ENCODE peak calls at places on chromosome 3, in four cellular contexts. One of them, this sample, is unnamed. For H3K36me3, the result is how much of the 10 kb centered on the place peaks cover.

GRCh38 chr3:149542375-149543312 is 68.1 kb downstream of the TM4SF4 start:
- DNase-seq in sigmoid colon: no peak
- DNase-seq in left lung: no peak
- DNase-seq in Peyer's patch: no peak
- DNase-seq in this sample: no peak

GRCh38 chr3:3853584-3853983 is 54.4 kb downstream of the LRRN1 start:
- DNase-seq in sigmoid colon: no peak
- DNase-seq in left lung: no peak
- DNase-seq in Peyer's patch: no peak
- DNase-seq in this sample: no peak

GRCh38 chr3:55128201-55128870 is 200.5 kb upstream of the LRTM1 start:
- DNase-seq in sigmoid colon: no peak
- DNase-seq in left lung: no peak
- DNase-seq in Peyer's patch: no peak
- DNase-seq in this sample: no peak

GRCh38 chr3:131361464-131362421 is 19.8 kb upstream of the NUDT16 start:
- DNase-seq in sigmoid colon: peak
- DNase-seq in left lung: peak
- DNase-seq in Peyer's patch: peak
- DNase-seq in this sample: peak

GRCh38 chr3:177464392-177465225 is 267.3 kb upstream of the TBL1XR1 start:
- DNase-seq in sigmoid colon: no peak
- DNase-seq in left lung: no peak
- DNase-seq in Peyer's patch: no peak
- DNase-seq in this sample: no peak

GRCh38 chr3:172125963-172126403 is 86.6 kb downstream of the FNDC3B start:
- DNase-seq in sigmoid colon: peak
- DNase-seq in left lung: peak
- DNase-seq in Peyer's patch: no peak
- DNase-seq in this sample: no peak

GRCh38 chr3:88280326-88280725 is 130.6 kb downstream of the C3orf38 start:
- DNase-seq in sigmoid colon: no peak
- DNase-seq in left lung: no peak
- DNase-seq in Peyer's patch: no peak
- DNase-seq in this sample: no peak

GRCh38 chr3:131091768-131092167 is 65.1 kb downstream of the NEK11 start:
- DNase-seq in sigmoid colon: no peak
- DNase-seq in left lung: no peak
- DNase-seq in Peyer's patch: no peak
- DNase-seq in this sample: no peak

GRCh38 chr3:127291114-127291513 is 3.3 kb upstream of the PRR20G start:
- DNase-seq in sigmoid colon: no peak
- DNase-seq in left lung: no peak
- DNase-seq in Peyer's patch: no peak
- DNase-seq in this sample: no peak

GRCh38 chr3:190486201-190486865 is 27.6 kb upstream of the IL1RAP start:
- DNase-seq in sigmoid colon: no peak
- DNase-seq in left lung: no peak
- DNase-seq in Peyer's patch: no peak
- DNase-seq in this sample: no peak

GRCh38 chr3:25883492-25883891 is 93.6 kb downstream of the OXSM start:
- DNase-seq in sigmoid colon: no peak
- DNase-seq in left lung: no peak
- DNase-seq in Peyer's patch: no peak
- DNase-seq in this sample: no peak

GRCh38 chr3:67790043-67790442 is 135.6 kb upstream of the SUCLG2 start:
- DNase-seq in sigmoid colon: no peak
- DNase-seq in left lung: no peak
- DNase-seq in Peyer's patch: peak
- DNase-seq in this sample: peak
- TF ChIP-seq CTCF in sigmoid colon: peak
- TF ChIP-seq CTCF in left lung: peak
- TF ChIP-seq CTCF in Peyer's patch: peak
- TF ChIP-seq CTCF in this sample: peak

GRCh38 chr3:14481646-14482036 is 58.5 kb downstream of the GRIP2 start:
- DNase-seq in sigmoid colon: no peak
- DNase-seq in left lung: no peak
- DNase-seq in Peyer's patch: no peak
- DNase-seq in this sample: no peak

GRCh38 chr3:14484741-14485140 is 55.4 kb downstream of the GRIP2 start:
- DNase-seq in sigmoid colon: no peak
- DNase-seq in left lung: no peak
- DNase-seq in Peyer's patch: no peak
- DNase-seq in this sample: no peak

GRCh38 chr3:14482271-14482721 is 57.8 kb downstream of the GRIP2 start:
- DNase-seq in sigmoid colon: no peak
- DNase-seq in left lung: no peak
- DNase-seq in Peyer's patch: no peak
- DNase-seq in this sample: no peak

GRCh38 chr3:14481018-14481645 is 59.0 kb downstream of the GRIP2 start:
- DNase-seq in sigmoid colon: no peak
- DNase-seq in left lung: no peak
- DNase-seq in Peyer's patch: no peak
- DNase-seq in this sample: no peak

GRCh38 chr3:14483286-14483685 is 56.9 kb downstream of the GRIP2 start:
- DNase-seq in sigmoid colon: no peak
- DNase-seq in left lung: no peak
- DNase-seq in Peyer's patch: no peak
- DNase-seq in this sample: no peak
- H3K36me3 ChIP-seq in sigmoid colon: under half
- H3K36me3 ChIP-seq in left lung: under half
- H3K36me3 ChIP-seq in Peyer's patch: half or more
- H3K36me3 ChIP-seq in this sample: under half

DNA sequence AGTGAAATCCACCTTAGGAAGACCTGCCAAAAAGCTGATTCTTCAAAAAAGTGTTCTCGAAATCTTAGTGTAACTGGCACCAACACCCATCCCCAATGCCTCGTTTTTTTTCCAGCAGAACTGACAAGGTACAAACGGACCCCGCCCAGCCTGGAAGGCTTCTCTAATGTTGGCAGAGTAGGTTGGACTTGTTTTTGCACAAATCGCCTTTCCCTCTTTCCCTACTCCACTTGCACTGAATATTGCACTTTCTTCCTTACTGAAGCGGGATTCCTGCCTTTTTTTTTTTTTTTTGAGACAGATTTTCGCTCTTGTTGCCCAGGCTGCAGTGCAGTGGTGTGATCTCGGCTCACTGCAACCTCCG is 541 bp upstream of the TIMMDC1 start:
- DNase-seq in sigmoid colon: no peak
- DNase-seq in left lung: no peak
- DNase-seq in Peyer's patch: no peak
- DNase-seq in this sample: no peak
- H3K4me3 ChIP-seq in sigmoid colon: peak
- H3K4me3 ChIP-seq in left lung: peak
- H3K4me3 ChIP-seq in Peyer's patch: peak
- H3K4me3 ChIP-seq in this sample: peak

DNA sequence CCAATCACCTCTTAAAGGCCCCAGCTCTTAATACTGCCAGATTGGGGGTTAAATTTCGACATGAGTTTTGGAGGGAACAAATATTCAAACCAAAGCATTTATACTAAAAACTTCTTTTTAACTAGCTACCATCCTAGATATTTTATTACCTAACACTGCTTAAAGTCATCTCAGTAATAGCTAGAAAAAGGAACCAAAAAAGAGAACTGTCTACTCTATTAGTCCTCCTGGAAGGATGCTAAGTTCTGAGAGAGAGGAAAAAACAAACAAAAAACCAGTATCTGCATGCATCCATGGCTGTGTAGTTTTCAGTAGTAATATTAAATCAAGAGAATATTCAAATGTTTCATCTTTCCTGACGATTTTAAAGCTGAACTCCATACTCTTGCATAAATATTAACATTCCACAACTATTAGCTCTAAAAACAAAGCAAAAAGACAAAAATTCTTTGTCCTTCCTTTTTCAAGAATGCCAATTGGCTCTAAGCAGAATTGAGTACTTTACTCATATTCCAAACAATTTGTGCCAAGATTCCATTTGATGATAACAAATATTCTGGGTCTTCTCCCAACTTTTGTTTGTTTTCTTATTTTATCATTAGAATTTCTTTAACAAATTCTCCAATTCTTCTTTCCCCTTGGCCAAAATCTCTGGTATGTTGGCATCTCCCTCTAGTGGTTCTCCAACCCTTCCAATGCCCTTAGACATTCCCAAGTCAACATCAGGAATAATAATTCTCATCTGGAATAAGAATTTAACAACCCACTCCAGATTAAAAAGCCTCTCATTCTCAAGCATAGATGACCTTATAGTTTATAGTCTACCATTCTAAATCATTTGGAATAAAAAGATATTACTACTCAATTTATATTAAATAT is 5.5 kb downstream of the CPOX start:
- DNase-seq in sigmoid colon: no peak
- DNase-seq in left lung: no peak
- DNase-seq in Peyer's patch: no peak
- DNase-seq in this sample: no peak
- TF ChIP-seq CTCF in sigmoid colon: no peak
- TF ChIP-seq CTCF in left lung: no peak
- TF ChIP-seq CTCF in Peyer's patch: no peak
- TF ChIP-seq CTCF in this sample: no peak

This sample was measured in GM06990.